ENCODE peak calls at places on chromosomes 5 and 9, in five cellular contexts. U is dorsolateral prefrontal cortex, Z is HEK293T, J is AG08395, Q is endothelial cell of umbilical vein. N is an unnamed sample.

GRCh38 chr9:86854898-86855523 is 92.3 kb downstream of the GAS1 start:
- DNase-seq in Z (peak), U (no peak), J (peak), Q (no peak), N (no peak)

GRCh38 chr5:122586351-122586750 is 188.5 kb upstream of the SNX2 start:
- DNase-seq in Z (no peak), Q (no peak), U (no peak), J (peak), N (no peak)

GRCh38 chr9:88072831-88073365 is 65.4 kb downstream of the SPATA31C2 start:
- DNase-seq in Z (no peak), Q (no peak), U (no peak), J (no peak), N (no peak)

GRCh38 chr5:40796487-40796889 is 1.7 kb downstream of the PRKAA1 start:
- DNase-seq in J (peak), Z (no peak), U (no peak), Q (peak), N (no peak)

GRCh38 chr9:128473104-128473503 is 17.3 kb downstream of the ODF2 start:
- DNase-seq in U (no peak), Q (no peak), Z (no peak), J (no peak), N (no peak)

GRCh38 chr9:119088002-119088401 is 281.2 kb downstream of the BRINP1 start:
- DNase-seq in Z (no peak), Q (no peak), U (no peak), J (no peak), N (no peak)

GRCh38 chr5:114325552-114325951 is 36.3 kb upstream of the KCNN2 start:
- DNase-seq in Q (peak), J (no peak), U (no peak), Z (no peak), N (no peak)

GRCh38 chr9:124535846-124536245 is 28.6 kb upstream of the NR5A1 start:
- DNase-seq in Q (no peak), Z (no peak), U (no peak), J (no peak), N (no peak)

GRCh38 chr9:134556531-134557068 is 85.0 kb upstream of the COL5A1 start:
- DNase-seq in Z (no peak), U (peak), Q (no peak), J (peak), N (no peak)